ENCODE peak calls at places on chromosome 16, in six cellular contexts. J, G, C, U, F and A are unnamed samples.

GRCh38 chr16:31092330-31092729 is 2.3 kb downstream of the VKORC1 start:
- DNase-seq in J (no peak), C (no peak), U (no peak), F (no peak), G (no peak), A (no peak)

GRCh38 chr16:88809068-88809675 is 2.6 kb downstream of the APRT start:
- DNase-seq in J (no peak), F (no peak), U (no peak), C (no peak), G (no peak), A (no peak)

GRCh38 chr16:11325404-11326083 is 19.7 kb upstream of the RMI2 start:
- DNase-seq in J (no peak), G (no peak), F (no peak), U (no peak), C (no peak), A (no peak)

GRCh38 chr16:56332464-56333079 is 92.8 kb downstream of the AMFR start:
- DNase-seq in F (no peak), C (peak; percentile 45), G (no peak), U (peak; percentile 71), J (peak; percentile 64), A (no peak)

GRCh38 chr16:78624349-78624748 is 524.9 kb downstream of the WWOX start:
- DNase-seq in J (no peak), F (no peak), C (no peak), U (no peak), G (no peak), A (no peak)

GRCh38 chr16:71972356-71972755 is 27.8 kb downstream of the PKD1L3 start:
- DNase-seq in F (no peak), C (no peak), G (no peak), U (no peak), J (no peak), A (no peak)

GRCh38 chr16:11586856-11587642 is at the start of gene LITAF:
- DNase-seq in J (peak; percentile 72), U (peak; percentile 91), F (no peak), C (peak; percentile 56), G (peak; percentile 74), A (peak; percentile 65)

GRCh38 chr16:78099372-78100161 is at the start of gene WWOX:
- DNase-seq in G (peak; percentile 92), C (peak; percentile 97), J (peak; percentile 93), U (peak; percentile 98), F (peak; percentile 64), A (peak; percentile 98)

GRCh38 chr16:79008036-79008868 is 592.3 kb downstream of the MAF start:
- DNase-seq in F (no peak), J (no peak), G (no peak), U (no peak), C (no peak), A (no peak)

GRCh38 chr16:55480228-55480655 is 1.2 kb downstream of the MMP2 start:
- DNase-seq in C (peak; percentile 93), J (peak; percentile 57), F (no peak), U (peak; percentile 91), G (no peak), A (no peak)

GRCh38 chr16:83742076-83742475 is 65.7 kb upstream of the HSBP1 start:
- DNase-seq in J (peak; percentile 26), U (no peak), G (no peak), F (no peak), C (no peak), A (no peak)

GRCh38 chr16:65698943-65699342 is 577.1 kb upstream of the CDH11 start:
- DNase-seq in C (no peak), U (no peak), F (no peak), G (no peak), J (no peak), A (no peak)

GRCh38 chr16:24035127-24035842 is 199.5 kb downstream of the PRKCB start:
- DNase-seq in G (peak; percentile 24), C (no peak), J (no peak), U (no peak), F (no peak), A (no peak)

GRCh38 chr16:51287231-51287630 is 136.2 kb upstream of the SALL1 start:
- DNase-seq in C (no peak), G (no peak), F (no peak), U (no peak), J (no peak), A (no peak)

GRCh38 chr16:24198807-24199533 is 57.2 kb upstream of the CACNG3 start:
- DNase-seq in U (no peak), F (no peak), J (no peak), C (no peak), G (no peak), A (no peak)

GRCh38 chr16:69885722-69886121 is 65.4 kb upstream of the CLEC18A start:
- DNase-seq in G (no peak), F (no peak), J (no peak), U (no peak), C (no peak), A (no peak)

GRCh38 chr16:57998484-57998883 is 2.0 kb downstream of the ZNF319 start:
- DNase-seq in C (no peak), U (no peak), J (no peak), G (peak; percentile 66), F (no peak), A (peak; percentile 49)

GRCh38 chr16:66701061-66701460 is 4.5 kb upstream of the CMTM4 start:
- DNase-seq in U (no peak), G (no peak), J (no peak), C (no peak), F (no peak), A (no peak)

GRCh38 chr16:53804467-53804866 is 100.5 kb downstream of the FTO start:
- DNase-seq in G (no peak), J (no peak), C (no peak), F (no peak), U (no peak), A (no peak)

GRCh38 chr16:75494184-75494583 is 1.1 kb downstream of the CHST6 start:
- DNase-seq in G (no peak), C (no peak), U (no peak), F (no peak), J (no peak), A (no peak)

GRCh38 chr16:57469917-57470470 is 7.5 kb downstream of the POLR2C start:
- DNase-seq in G (no peak), U (no peak), F (no peak), J (no peak), C (no peak), A (no peak)

GRCh38 chr16:16169615-16170014 is 53.7 kb downstream of the ABCC6 start:
- DNase-seq in C (no peak), F (no peak), G (no peak), J (no peak), U (no peak), A (no peak)

GRCh38 chr16:64468515-64469090 is 653.3 kb downstream of the CDH11 start:
- DNase-seq in U (no peak), C (no peak), F (no peak), J (no peak), G (no peak), A (no peak)

GRCh38 chr16:83701494-83701893 is 106.3 kb upstream of the HSBP1 start:
- DNase-seq in U (peak; percentile 30), G (peak; percentile 30), C (no peak), J (no peak), F (no peak), A (peak; percentile 72)

GRCh38 chr16:89351645-89352044 is 134.1 kb downstream of the ZNF778 start:
- DNase-seq in G (no peak), J (no peak), F (no peak), U (no peak), C (no peak), A (no peak)

GRCh38 chr16:30958164-30959083 is 870 bp downstream of the SETD1A start:
- DNase-seq in G (no peak), J (no peak), C (peak; percentile 38), F (no peak), U (peak; percentile 91), A (no peak)

GRCh38 chr16:24988593-24989338 is 26.4 kb downstream of the ARHGAP17 start:
- DNase-seq in G (no peak), F (no peak), C (peak; percentile 35), J (no peak), U (peak; percentile 41), A (no peak)

GRCh38 chr16:66357523-66357928 is 9.0 kb upstream of the CDH5 start:
- DNase-seq in F (peak; percentile 65), U (peak; percentile 87), J (no peak), C (peak; percentile 53), G (peak; percentile 29), A (peak; percentile 53)

GRCh38 chr16:53052519-53053501 is at the start of gene CHD9NB:
- DNase-seq in U (peak; percentile 84), C (no peak), G (no peak), J (no peak), F (peak; percentile 88), A (peak; percentile 27)

GRCh38 chr16:1535391-1536291 is 2.2 kb downstream of the TMEM204 start:
- DNase-seq in F (no peak), C (no peak), G (peak; percentile 47), J (no peak), U (peak; percentile 52), A (no peak)

GRCh38 chr16:20260215-20261009 is 66.9 kb downstream of the GP2 start:
- DNase-seq in C (no peak), G (no peak), J (no peak), F (no peak), U (no peak), A (no peak)

GRCh38 chr16:11219188-11219587 is 36.8 kb downstream of the SOCS1 start:
- DNase-seq in G (no peak), F (no peak), C (no peak), J (no peak), U (no peak), A (no peak)

GRCh38 chr16:87584271-87584670 is 18.0 kb upstream of the JPH3 start:
- DNase-seq in G (no peak), C (no peak), J (no peak), U (peak; percentile 67), F (no peak), A (no peak)

GRCh38 chr16:1487395-1488053 is 1.2 kb downstream of the PTX4 start:
- DNase-seq in C (no peak), J (no peak), U (no peak), F (no peak), G (no peak), A (no peak)

GRCh38 chr16:27405546-27406451 is 3.8 kb downstream of the IL21R start:
- DNase-seq in U (no peak), J (no peak), C (no peak), G (peak; percentile 87), F (no peak), A (no peak)

GRCh38 chr16:57997528-57998265 is 2.8 kb downstream of the ZNF319 start:
- DNase-seq in J (no peak), C (no peak), F (no peak), G (no peak), U (no peak), A (no peak)